ENCODE peak calls at places on chromosomes 1 and 21, in five cellular contexts. G is HepG2, F is K562, B is SK-N-SH, D is GM12878. N is an unnamed sample.

GRCh38 chr21:16891821-16892220 is 621.0 kb upstream of the CXADR start:
- DNase-seq in G (no peak), F (no peak), B (no peak), D (no peak), N (no peak)

GRCh38 chr21:19781881-19782652 is 1216.1 kb upstream of the NCAM2 start:
- DNase-seq in G (no peak), F (no peak), B (no peak), D (no peak), N (no peak)

GRCh38 chr1:212655668-212656440 is 43.8 kb downstream of the BATF3 start:
- DNase-seq in G (no peak), F (no peak), B (no peak), D (no peak), N (no peak)

GRCh38 chr1:111140680-111140967 is 601 bp downstream of the CEPT1 start:
- DNase-seq in G (peak; percentile 67), F (peak; percentile 66), B (no peak), D (no peak), N (peak; percentile 73)

GRCh38 chr1:226128487-226129075 is 58.0 kb downstream of the ACBD3 start:
- DNase-seq in G (peak; percentile 50), F (no peak), B (peak; percentile 5), D (no peak), N (no peak)

GRCh38 chr1:52632732-52633290 is at the start of gene SHISAL2A:
- DNase-seq in G (no peak), F (no peak), B (peak; percentile 87), D (no peak), N (no peak)

GRCh38 chr21:37509802-37510393 is 143.3 kb downstream of the DYRK1A start:
- DNase-seq in G (no peak), F (peak; percentile 63), B (peak; percentile 37), D (no peak), N (no peak)

GRCh38 chr21:38989745-38990423 is 184.2 kb downstream of the ETS2 start:
- DNase-seq in G (peak; percentile 88), F (no peak), B (peak; percentile 77), D (no peak), N (peak; percentile 64)

GRCh38 chr1:154736840-154737239 is 128.9 kb upstream of the ADAR start:
- DNase-seq in G (no peak), F (peak; percentile 55), B (no peak), D (no peak), N (no peak)

GRCh38 chr21:14583629-14584251 is 37.6 kb upstream of the SAMSN1 start:
- DNase-seq in G (no peak), F (peak; percentile 52), B (no peak), D (no peak), N (no peak)

GRCh38 chr1:110262846-110263631 is 52.9 kb downstream of the KCNC4 start:
- DNase-seq in G (no peak), F (peak; percentile 47), B (no peak), D (no peak), N (no peak)

GRCh38 chr21:33490991-33491372 is 534 bp downstream of the DNAJC28 start:
- DNase-seq in G (no peak), F (no peak), B (no peak), D (no peak), N (no peak)

GRCh38 chr1:189803364-189803763 is 674.3 kb downstream of the BRINP3 start:
- DNase-seq in G (no peak), F (no peak), B (peak; percentile 1), D (no peak), N (peak; percentile 10)

GRCh38 chr1:188825471-188825870 is 1652.2 kb downstream of the BRINP3 start:
- DNase-seq in G (no peak), F (no peak), B (no peak), D (no peak), N (no peak)

GRCh38 chr1:66686406-66686805 is 65.9 kb upstream of the DYNLT5 start:
- DNase-seq in G (no peak), F (no peak), B (no peak), D (no peak), N (no peak)

GRCh38 chr1:203166192-203166940 is 9.3 kb downstream of the MYBPH start:
- DNase-seq in G (peak; percentile 42), F (peak; percentile 59), B (no peak), D (no peak), N (peak; percentile 63)

GRCh38 chr21:19353271-19353670 is 949.7 kb upstream of the TMPRSS15 start:
- DNase-seq in G (no peak), F (no peak), B (no peak), D (no peak), N (no peak)

GRCh38 chr1:16091296-16091695 is 17.8 kb upstream of the FAM131C start:
- DNase-seq in G (no peak), F (no peak), B (no peak), D (no peak), N (no peak)

GRCh38 chr1:169648187-169648586 is 18.3 kb upstream of the SELP start:
- DNase-seq in G (no peak), F (no peak), B (no peak), D (no peak), N (no peak)

GRCh38 chr1:6141601-6142000 is 38.5 kb downstream of the CHD5 start:
- DNase-seq in G (no peak), F (peak; percentile 69), B (no peak), D (no peak), N (no peak)

GRCh38 chr1:168116327-168116799 is 20.4 kb downstream of the GPR161 start:
- DNase-seq in G (no peak), F (no peak), B (no peak), D (no peak), N (no peak)

GRCh38 chr1:145824499-145824842 is 471 bp downstream of the POLR3C start:
- DNase-seq in G (no peak), F (peak; percentile 15), B (peak; percentile 11), D (no peak), N (no peak)

GRCh38 chr21:38159355-38159754 is 97.4 kb upstream of the KCNJ15 start:
- DNase-seq in G (peak; percentile 53), F (peak; percentile 83), B (peak; percentile 57), D (peak; percentile 19), N (peak; percentile 65)

GRCh38 chr21:27423073-27423472 is 456.2 kb upstream of the ADAMTS5 start:
- DNase-seq in G (no peak), F (no peak), B (no peak), D (no peak), N (no peak)

DNA sequence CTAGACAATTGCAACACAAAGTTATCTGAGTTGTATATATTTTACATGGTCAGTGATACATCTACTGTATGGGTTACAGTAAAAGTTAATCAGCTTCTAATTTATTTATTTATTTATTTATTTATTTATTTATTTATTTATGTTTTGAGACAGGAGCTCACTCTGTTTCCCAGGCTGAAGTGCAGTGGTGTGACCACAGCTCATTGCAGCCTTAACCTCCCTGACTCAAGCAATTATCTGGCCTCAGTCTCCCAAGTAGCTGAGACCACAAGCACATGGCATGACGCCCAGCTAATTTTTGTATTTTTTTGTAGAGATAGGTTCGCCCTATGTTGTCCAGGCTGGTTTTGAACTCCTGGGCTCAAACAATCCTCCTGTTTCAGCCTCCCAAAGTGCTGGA is 241.6 kb downstream of the PTPRC start:
- DNase-seq in G (no peak), F (no peak), B (no peak), D (no peak), N (no peak)
- TF ChIP-seq FOXM1 in G (no peak), F (no peak), B (no peak), D (no peak), N (no peak)

GRCh38 chr1:225111000-225111399 is 181.5 kb downstream of the DNAH14 start:
- DNase-seq in G (no peak), F (no peak), B (no peak), D (no peak), N (no peak)

GRCh38 chr1:225114354-225114995 is 185.0 kb downstream of the DNAH14 start:
- DNase-seq in G (no peak), F (no peak), B (no peak), D (no peak), N (no peak)

GRCh38 chr1:225113265-225113664 is 183.8 kb downstream of the DNAH14 start:
- DNase-seq in G (no peak), F (no peak), B (no peak), D (no peak), N (no peak)
- TF ChIP-seq FOXM1 in G (no peak), F (no peak), B (no peak), D (no peak), N (no peak)

DNA sequence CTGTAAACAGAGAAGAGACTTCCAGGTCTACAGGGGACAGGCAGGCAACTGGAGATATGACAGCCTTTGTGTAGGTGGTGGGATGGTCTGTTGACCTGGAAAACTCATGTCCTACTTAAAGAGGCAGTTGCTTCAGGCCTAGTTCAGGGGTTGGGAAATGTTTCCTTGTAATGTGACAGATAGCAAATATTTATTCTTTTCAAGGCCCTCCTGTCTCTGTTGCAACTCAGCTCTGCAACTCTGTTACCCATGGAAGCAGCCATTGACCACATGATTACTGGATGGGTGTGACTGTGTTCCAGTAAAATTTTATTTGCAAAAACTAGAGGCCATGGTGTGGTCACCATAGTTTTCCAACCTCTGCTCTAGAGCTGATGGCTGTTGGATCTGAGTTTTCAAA is 341.9 kb downstream of the PTBP2 start:
- DNase-seq in G (peak; percentile 35), F (no peak), B (no peak), D (no peak), N (no peak)
- TF ChIP-seq FOXM1 in G (no peak), F (no peak), B (no peak), D (no peak), N (no peak)

GRCh38 chr1:58741689-58742553 is 41.9 kb downstream of the JUN start:
- DNase-seq in G (no peak), F (no peak), B (no peak), D (no peak), N (no peak)

GRCh38 chr1:58746182-58746581 is 37.7 kb downstream of the JUN start:
- DNase-seq in G (no peak), F (no peak), B (no peak), D (no peak), N (no peak)

GRCh38 chr1:58745666-58746065 is 38.2 kb downstream of the JUN start:
- DNase-seq in G (no peak), F (no peak), B (no peak), D (no peak), N (no peak)

GRCh38 chr1:58746757-58747156 is 37.1 kb downstream of the JUN start:
- DNase-seq in G (no peak), F (no peak), B (no peak), D (no peak), N (no peak)

DNA sequence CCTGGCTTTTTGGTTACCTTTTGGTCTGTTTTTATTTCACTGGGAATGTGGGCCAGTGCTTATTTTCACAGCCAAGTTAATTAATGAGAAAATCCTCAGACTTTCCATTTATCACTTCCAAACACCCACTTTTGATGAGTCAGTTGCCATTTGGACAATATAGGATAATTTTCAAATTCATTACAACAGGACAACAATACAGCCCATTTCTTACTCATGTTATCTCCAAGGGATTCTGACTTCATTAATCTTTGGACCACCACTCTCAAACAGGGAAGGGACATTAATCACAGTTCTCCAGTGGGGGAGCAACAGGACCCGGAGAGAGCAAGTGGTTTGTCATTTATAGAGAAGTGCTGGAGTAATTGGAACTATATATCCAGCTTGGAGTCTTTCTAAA is 38.8 kb downstream of the JUN start:
- DNase-seq in G (no peak), F (no peak), B (no peak), D (no peak), N (no peak)
- TF ChIP-seq FOXM1 in G (no peak), F (no peak), B (no peak), D (no peak), N (no peak)

N was measured in HEK293T.